ENCODE peak calls at places on chromosome 9, in eight cellular contexts. Z, O, W, D, B, P, M and H are unnamed samples.

GRCh38 chr9:15357050-15357653 is 50.1 kb upstream of the TTC39B start:
- DNase-seq in Z (no peak), O (no peak), W (no peak), D (peak), B (no peak), P (no peak), M (no peak), H (no peak)

GRCh38 chr9:4196886-4197285 is 103.0 kb downstream of the GLIS3 start:
- DNase-seq in Z (no peak), O (peak), W (no peak), D (peak), B (no peak), P (no peak), M (no peak), H (no peak)

GRCh38 chr9:110066929-110067716 is 140.8 kb downstream of the C9orf152 start:
- DNase-seq in Z (no peak), O (peak), W (no peak), D (no peak), B (no peak), P (peak), M (no peak), H (no peak)

GRCh38 chr9:72790934-72791333 is 161.9 kb downstream of the ALDH1A1 start:
- DNase-seq in Z (no peak), O (no peak), W (no peak), D (no peak), B (no peak), P (no peak), M (no peak), H (no peak)

GRCh38 chr9:89309166-89309565 is 1.8 kb upstream of the CKS2 start:
- DNase-seq in Z (no peak), O (no peak), W (no peak), D (no peak), B (no peak), P (no peak), M (no peak), H (no peak)

GRCh38 chr9:93320591-93321219 is 130.8 kb upstream of the FAM120A start:
- DNase-seq in Z (no peak), O (no peak), W (no peak), D (no peak), B (peak), P (no peak), M (no peak), H (no peak)

GRCh38 chr9:20292002-20292401 is 330.3 kb downstream of the MLLT3 start:
- DNase-seq in Z (no peak), O (peak), W (peak), D (no peak), B (no peak), P (peak), M (no peak), H (no peak)

GRCh38 chr9:30484690-30485089 is 1899.8 kb upstream of the ACO1 start:
- DNase-seq in Z (no peak), O (no peak), W (no peak), D (no peak), B (no peak), P (no peak), M (no peak), H (no peak)

GRCh38 chr9:128828267-128828666 is 1.3 kb downstream of the SPOUT1 start:
- DNase-seq in Z (no peak), O (no peak), W (no peak), D (no peak), B (no peak), P (no peak), M (no peak), H (no peak)

GRCh38 chr9:87713278-87713989 is 12.5 kb upstream of the CTSL start:
- DNase-seq in Z (peak), O (peak), W (peak), D (no peak), B (peak), P (peak), M (peak), H (peak)

GRCh38 chr9:74577956-74578355 is 80.8 kb downstream of the RORB start:
- DNase-seq in Z (no peak), O (peak), W (peak), D (peak), B (no peak), P (no peak), M (no peak), H (no peak)

GRCh38 chr9:92790542-92791527 is 26.2 kb upstream of the BICD2 start:
- DNase-seq in Z (peak), O (peak), W (peak), D (peak), B (peak), P (peak), M (peak), H (peak)

GRCh38 chr9:69497816-69498215 is 172.8 kb downstream of the ENTREP1 start:
- DNase-seq in Z (no peak), O (no peak), W (no peak), D (no peak), B (no peak), P (no peak), M (no peak), H (no peak)

GRCh38 chr9:123003467-123003866 is 30.0 kb upstream of the GPR21 start:
- DNase-seq in Z (no peak), O (peak), W (no peak), D (no peak), B (no peak), P (peak), M (no peak), H (no peak)

GRCh38 chr9:111078391-111079038 is 40.2 kb upstream of the LPAR1 start:
- DNase-seq in Z (no peak), O (peak), W (no peak), D (no peak), B (no peak), P (no peak), M (no peak), H (no peak)

GRCh38 chr9:20518735-20519134 is 103.6 kb downstream of the MLLT3 start:
- DNase-seq in Z (no peak), O (no peak), W (no peak), D (no peak), B (no peak), P (no peak), M (no peak), H (no peak)

GRCh38 chr9:33138768-33139167 is 28.4 kb downstream of the B4GALT1 start:
- DNase-seq in Z (no peak), O (no peak), W (no peak), D (no peak), B (peak), P (no peak), M (no peak), H (no peak)

GRCh38 chr9:94644543-94644942 is 5.2 kb upstream of the FBP1 start:
- DNase-seq in Z (no peak), O (peak), W (no peak), D (no peak), B (no peak), P (no peak), M (no peak), H (no peak)

GRCh38 chr9:97982191-97982718 is 886 bp upstream of the ANP32B start:
- DNase-seq in Z (no peak), O (no peak), W (peak), D (no peak), B (no peak), P (no peak), M (no peak), H (no peak)

GRCh38 chr9:14836885-14837284 is 73.3 kb downstream of the FREM1 start:
- DNase-seq in Z (no peak), O (no peak), W (no peak), D (no peak), B (no peak), P (no peak), M (no peak), H (no peak)

GRCh38 chr9:33988219-33988890 is 60.3 kb downstream of the UBAP2 start:
- DNase-seq in Z (no peak), O (peak), W (no peak), D (no peak), B (no peak), P (peak), M (no peak), H (no peak)

GRCh38 chr9:95516221-95516735 is 493 bp downstream of the PTCH1 start:
- DNase-seq in Z (no peak), O (no peak), W (no peak), D (no peak), B (no peak), P (peak), M (no peak), H (no peak)

GRCh38 chr9:114991861-114992260 is 61.5 kb upstream of the TNFSF8 start:
- DNase-seq in Z (no peak), O (no peak), W (no peak), D (no peak), B (no peak), P (no peak), M (no peak), H (no peak)

GRCh38 chr9:114988962-114989599 is 58.7 kb upstream of the TNFSF8 start:
- DNase-seq in Z (peak), O (peak), W (no peak), D (no peak), B (no peak), P (peak), M (no peak), H (no peak)

GRCh38 chr9:114990901-114991300 is 60.5 kb upstream of the TNFSF8 start:
- DNase-seq in Z (no peak), O (no peak), W (no peak), D (no peak), B (no peak), P (no peak), M (no peak), H (no peak)

GRCh38 chr9:114994716-114995115 is 64.3 kb upstream of the TNFSF8 start:
- DNase-seq in Z (no peak), O (no peak), W (no peak), D (no peak), B (no peak), P (no peak), M (no peak), H (no peak)

DNA sequence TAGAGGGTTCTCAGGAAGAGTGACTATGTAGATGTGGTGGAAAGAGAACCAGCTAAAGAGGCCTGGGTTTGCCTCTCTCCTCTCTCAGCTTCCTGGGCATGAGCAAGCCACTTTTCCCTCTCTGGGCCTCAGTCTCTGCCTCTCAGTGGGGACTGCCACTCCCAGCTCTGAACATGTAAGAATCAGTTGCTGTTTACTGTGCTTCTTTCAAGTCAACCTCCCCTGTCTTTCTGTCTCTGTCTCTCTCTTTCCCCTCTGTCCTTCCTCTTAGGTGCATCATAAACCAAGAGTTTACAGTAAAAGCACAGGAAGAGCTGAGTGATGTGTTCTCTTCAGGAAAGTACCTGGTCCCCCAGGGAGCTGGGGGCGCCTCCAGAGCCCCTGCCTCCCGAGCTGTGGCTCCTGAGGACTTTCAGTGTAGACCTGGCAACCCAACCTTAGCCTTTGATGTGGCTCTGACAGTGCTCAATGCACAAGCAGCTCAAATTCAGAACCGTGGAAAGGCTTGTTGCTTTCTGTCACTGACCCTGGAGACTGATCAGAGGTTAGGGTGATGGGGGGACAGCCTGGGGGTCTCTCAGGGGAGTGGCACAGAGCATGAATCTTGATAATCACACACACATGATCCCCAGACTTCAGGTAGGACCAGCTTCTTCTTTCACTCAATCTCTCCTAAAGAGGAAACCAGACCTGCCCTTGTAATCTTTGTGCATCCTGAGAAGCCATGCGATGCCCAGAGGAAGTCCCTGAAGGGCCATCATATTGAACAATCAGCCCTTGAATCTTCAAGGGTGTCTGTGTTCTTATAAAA is 59.4 kb upstream of the TNFSF8 start:
- DNase-seq in Z (no peak), O (no peak), W (no peak), D (no peak), B (no peak), P (no peak), M (no peak), H (no peak)
- TF ChIP-seq CTCF in Z (no peak), O (no peak), W (no peak), D (no peak), B (no peak), P (no peak), M (no peak), H (no peak)

DNA sequence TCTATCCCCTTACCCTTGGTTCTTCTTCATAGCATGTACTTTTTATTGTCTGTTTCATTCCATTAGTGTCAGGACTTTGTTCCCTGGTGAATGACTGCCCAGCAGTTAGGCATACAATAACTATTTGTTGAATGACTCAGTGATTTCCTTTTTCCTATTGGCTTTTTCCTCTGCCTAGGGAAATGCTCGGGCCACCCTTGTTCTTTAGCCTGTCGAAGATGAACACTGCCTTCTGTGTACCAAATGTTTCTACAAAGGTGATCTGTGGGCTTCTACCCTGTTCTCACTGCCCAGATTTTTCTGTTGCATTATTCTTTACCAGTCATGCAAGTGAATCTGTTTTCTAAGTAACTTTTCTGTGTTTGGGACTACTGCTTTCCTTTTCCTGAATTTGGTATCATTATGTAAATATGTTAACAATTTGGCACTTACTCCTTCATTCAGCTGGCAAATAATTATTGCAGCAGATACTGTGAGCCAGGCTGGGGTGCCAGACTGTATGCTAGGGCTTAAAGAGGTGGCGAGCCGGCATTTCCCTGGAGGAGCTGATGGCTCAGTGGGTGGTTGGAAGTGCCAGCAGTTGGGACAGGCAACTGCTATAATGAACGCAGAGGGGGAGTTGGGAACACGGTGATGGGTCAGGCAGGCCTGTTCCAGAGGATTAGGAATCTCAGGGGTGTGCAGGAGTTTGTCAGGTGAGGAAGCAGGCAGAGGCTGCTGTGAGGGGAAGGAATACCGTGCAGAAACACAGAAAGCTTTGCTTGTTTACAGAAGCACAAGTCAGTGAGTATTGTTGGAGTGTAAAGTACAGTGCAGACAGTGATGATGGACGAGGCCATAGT is 30.6 kb downstream of the KDM4C start:
- DNase-seq in Z (peak), O (peak), W (peak), D (no peak), B (no peak), P (peak), M (no peak), H (no peak)
- H3K4me3 ChIP-seq in Z (no peak), O (peak), W (no peak), D (no peak), B (no peak), P (no peak), M (no peak), H (no peak)

GRCh38 chr9:99578666-99579065 is 243.0 kb upstream of the NR4A3 start:
- DNase-seq in Z (no peak), O (no peak), W (no peak), D (no peak), B (no peak), P (no peak), M (no peak), H (no peak)

GRCh38 chr9:99576830-99577229 is 244.9 kb upstream of the NR4A3 start:
- DNase-seq in Z (no peak), O (no peak), W (no peak), D (no peak), B (no peak), P (no peak), M (no peak), H (no peak)

GRCh38 chr9:99573883-99574282 is 247.8 kb upstream of the NR4A3 start:
- DNase-seq in Z (no peak), O (no peak), W (no peak), D (no peak), B (no peak), P (no peak), M (no peak), H (no peak)

GRCh38 chr9:99577351-99577750 is 244.3 kb upstream of the NR4A3 start:
- DNase-seq in Z (no peak), O (no peak), W (no peak), D (no peak), B (no peak), P (no peak), M (no peak), H (no peak)

DNA sequence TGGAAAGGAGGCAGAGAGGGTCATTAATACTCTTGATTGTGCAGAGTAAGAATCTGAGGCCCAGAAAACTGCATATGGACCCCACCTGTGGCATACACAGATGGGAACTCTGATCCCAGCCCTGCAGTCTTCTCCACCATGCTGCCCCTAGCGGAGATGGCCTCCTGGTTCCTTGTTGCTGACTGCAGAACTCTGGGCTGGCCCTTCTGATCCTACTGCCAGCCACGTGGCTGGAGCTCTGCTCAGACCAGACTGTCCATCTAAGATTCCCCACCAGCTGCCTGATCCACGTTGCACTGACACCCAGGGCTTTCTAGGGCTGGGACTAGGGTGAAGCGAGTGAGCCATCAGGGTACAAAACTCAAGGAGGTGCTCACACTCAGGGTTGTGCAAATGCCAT is 245.7 kb upstream of the NR4A3 start:
- DNase-seq in Z (no peak), O (no peak), W (no peak), D (no peak), B (no peak), P (no peak), M (no peak), H (no peak)
- TF ChIP-seq CTCF in Z (peak), O (no peak), W (no peak), D (no peak), B (no peak), P (no peak), M (no peak), H (no peak)

DNA sequence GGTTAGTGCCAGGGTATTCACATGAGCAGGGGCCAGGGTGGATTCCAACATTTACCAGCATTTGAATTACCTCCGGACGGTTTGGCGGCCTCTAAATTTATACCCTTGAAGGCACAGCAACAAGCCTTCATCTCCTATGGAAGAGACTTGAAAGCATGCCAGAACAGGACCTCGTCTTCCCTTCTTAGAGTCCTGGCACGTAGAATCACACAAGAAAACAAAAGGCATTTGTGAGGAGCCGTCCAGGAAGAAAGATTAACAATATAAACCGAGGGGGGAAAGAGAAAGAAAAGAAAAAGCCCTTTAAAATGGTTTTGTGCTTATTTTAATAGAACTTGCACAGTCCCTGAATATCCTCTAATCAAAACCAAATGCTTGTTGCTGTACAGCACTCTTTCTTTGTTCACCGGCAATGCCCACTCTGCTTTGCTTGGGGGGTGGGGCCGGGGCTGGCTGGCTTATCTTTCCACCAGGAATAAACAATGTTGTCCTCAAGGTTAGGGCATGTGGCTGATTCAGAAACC is 575.8 kb upstream of the ZNF462 start:
- DNase-seq in Z (no peak), O (no peak), W (peak), D (no peak), B (no peak), P (peak), M (no peak), H (peak)
- H3K4me3 ChIP-seq in Z (peak), O (no peak), W (peak), D (no peak), B (peak), P (no peak), M (peak), H (peak)

DNA sequence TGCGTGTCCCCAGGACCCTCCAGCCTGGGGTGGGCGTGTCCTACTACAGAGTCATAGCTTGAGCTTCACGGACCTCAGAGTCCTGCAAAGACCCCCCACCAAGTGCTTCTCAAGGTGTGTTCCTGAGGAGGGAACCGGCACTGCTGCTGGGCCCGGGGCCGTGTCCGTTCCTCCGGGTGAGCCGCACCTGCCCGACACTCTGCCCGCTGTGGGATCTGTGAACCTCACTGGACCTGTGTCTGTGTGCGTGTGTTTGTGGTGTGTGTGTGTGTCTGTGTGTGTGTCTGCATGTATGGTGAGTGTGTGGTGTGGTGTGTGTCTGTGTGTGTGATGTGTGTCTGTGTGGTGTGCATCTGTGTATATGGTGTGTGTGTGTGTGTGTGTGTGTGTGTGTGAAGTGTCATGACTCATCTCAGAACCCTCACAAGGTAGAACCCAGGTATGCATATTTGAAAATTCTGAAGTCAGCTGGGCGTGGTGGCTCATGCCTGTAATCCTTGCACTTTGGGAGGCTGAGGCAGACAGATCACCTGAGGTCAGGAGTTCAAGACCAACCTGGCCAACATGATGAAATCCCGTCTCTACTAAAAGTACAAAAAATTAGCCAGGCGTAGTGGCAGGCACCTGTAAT is 40.9 kb upstream of the RXRA start:
- DNase-seq in Z (no peak), O (no peak), W (no peak), D (no peak), B (no peak), P (peak), M (no peak), H (no peak)
- TF ChIP-seq CTCF in Z (no peak), O (no peak), W (no peak), D (no peak), B (no peak), P (no peak), M (no peak), H (no peak)

DNA sequence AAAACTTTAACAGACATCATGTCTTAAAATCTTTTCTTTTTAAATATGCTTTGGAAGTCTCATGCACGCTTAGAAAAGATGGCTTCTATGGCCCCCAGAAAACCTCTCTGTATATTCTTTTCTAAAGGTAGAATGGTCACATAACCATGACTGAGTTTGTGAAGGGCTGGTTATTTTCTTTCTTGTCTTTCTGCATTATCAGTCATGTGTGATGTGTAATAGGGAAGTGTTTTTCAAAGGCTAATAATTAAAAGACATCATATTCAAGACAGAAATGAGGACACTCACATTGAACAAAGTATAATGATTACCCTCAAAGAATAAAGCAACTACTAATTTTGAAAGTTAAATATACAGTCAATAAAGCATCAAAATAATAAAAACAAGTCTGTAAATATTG is 253.4 kb downstream of the TRPM3 start:
- DNase-seq in Z (no peak), O (no peak), W (no peak), D (no peak), B (no peak), P (no peak), M (no peak), H (no peak)
- H3K4me3 ChIP-seq in Z (no peak), O (peak), W (no peak), D (no peak), B (peak), P (no peak), M (no peak), H (no peak)